ENCODE peak calls at places on chromosomes 6 and 20, in four cellular contexts. R is mesenchymal stem cell, L is AG04450, Y is brain microvascular endothelial cell. V is an unnamed sample.

GRCh38 chr6:44233560-44234100 is 10.2 kb downstream of the SLC29A1 start:
- DNase-seq in R (no peak), L (no peak), Y (no peak), V (no peak)

GRCh38 chr6:167116838-167117228 is 6.1 kb upstream of the CCR6 start:
- DNase-seq in R (no peak), L (no peak), Y (no peak), V (no peak)

GRCh38 chr20:36101201-36101600 is 53.3 kb upstream of the EPB41L1 start:
- DNase-seq in R (no peak), L (no peak), Y (no peak), V (peak)

GRCh38 chr6:163585932-163586437 is 171.5 kb downstream of the QKI start:
- DNase-seq in R (peak), L (peak), Y (peak), V (peak)

GRCh38 chr6:13248053-13248452 is 80.3 kb downstream of the TBC1D7 start:
- DNase-seq in R (peak), L (peak), Y (peak), V (peak)

GRCh38 chr6:168264593-168265335 is 54.8 kb downstream of the DACT2 start:
- DNase-seq in R (no peak), L (no peak), Y (no peak), V (no peak)

GRCh38 chr6:134035823-134036296 is 16.6 kb downstream of the SLC2A12 start:
- DNase-seq in R (no peak), L (no peak), Y (peak), V (peak)

GRCh38 chr6:18684343-18684742 is 297.2 kb downstream of the RNF144B start:
- DNase-seq in R (no peak), L (no peak), Y (no peak), V (no peak)

GRCh38 chr20:34953960-34954359 is 1.6 kb downstream of the GSS start:
- DNase-seq in R (no peak), L (no peak), Y (no peak), V (no peak)

GRCh38 chr6:138258197-138258596 is 39.9 kb upstream of the PBOV1 start:
- DNase-seq in R (no peak), L (no peak), Y (no peak), V (no peak)

GRCh38 chr6:36327226-36328009 is 9.3 kb downstream of the BNIP5 start:
- DNase-seq in R (no peak), L (no peak), Y (no peak), V (no peak)

GRCh38 chr20:35508493-35509218 is 20.8 kb downstream of the C20orf173 start:
- DNase-seq in R (no peak), L (no peak), Y (no peak), V (no peak)

GRCh38 chr6:107819976-107820551 is 4.0 kb downstream of the SCML4 start:
- DNase-seq in R (no peak), L (no peak), Y (no peak), V (no peak)

GRCh38 chr20:62644802-62645496 is 2.6 kb downstream of the SLCO4A1 start:
- DNase-seq in R (no peak), L (no peak), Y (no peak), V (no peak)

GRCh38 chr6:92687278-92687677 is 732.1 kb downstream of the EPHA7 start:
- DNase-seq in R (no peak), L (no peak), Y (no peak), V (no peak)

GRCh38 chr6:52482903-52483670 is 62.9 kb downstream of the EFHC1 start:
- DNase-seq in R (peak), L (no peak), Y (no peak), V (peak)

GRCh38 chr6:116836943-116837342 is 8.1 kb upstream of the GPRC6A start:
- DNase-seq in R (no peak), L (no peak), Y (no peak), V (no peak)

GRCh38 chr6:143397229-143398222 is 53.0 kb downstream of the ADAT2 start:
- DNase-seq in R (peak), L (peak), Y (peak), V (peak)

GRCh38 chr6:104566411-104566810 is 293.3 kb downstream of the HACE1 start:
- DNase-seq in R (no peak), L (no peak), Y (peak), V (peak)

GRCh38 chr20:53613748-53614147 is 20.1 kb upstream of the ZNF217 start:
- DNase-seq in R (no peak), L (no peak), Y (no peak), V (no peak)

GRCh38 chr20:43846516-43846905 is 68.1 kb upstream of the TOX2 start:
- DNase-seq in R (peak), L (no peak), Y (no peak), V (no peak)

GRCh38 chr6:44237021-44237812 is 9.7 kb upstream of the HSP90AB1 start:
- DNase-seq in R (peak), L (peak), Y (peak), V (peak)

GRCh38 chr6:69146385-69146784 is 511.3 kb downstream of the ADGRB3 start:
- DNase-seq in R (no peak), L (no peak), Y (no peak), V (no peak)

GRCh38 chr20:48770700-48771099 is 57.1 kb downstream of the PREX1 start:
- DNase-seq in R (no peak), L (no peak), Y (no peak), V (no peak)

GRCh38 chr6:25346064-25346463 is 66.9 kb downstream of the CARMIL1 start:
- DNase-seq in R (no peak), L (no peak), Y (no peak), V (no peak)

GRCh38 chr20:33188421-33188820 is 20.5 kb downstream of the BPIFA2 start:
- DNase-seq in R (no peak), L (no peak), Y (no peak), V (no peak)

GRCh38 chr20:45782890-45783289 is 8.8 kb downstream of the WFDC3 start:
- DNase-seq in R (peak), L (no peak), Y (no peak), V (no peak)

GRCh38 chr6:167933290-167933689 is 64.2 kb upstream of the KIF25 start:
- DNase-seq in R (no peak), L (no peak), Y (no peak), V (peak)

GRCh38 chr6:41546866-41547798 is 951 bp downstream of the FOXP4 start:
- DNase-seq in R (peak), L (no peak), Y (peak), V (peak)